ENCODE peak calls at places on chromosome 15, in nine cellular contexts. S is heart left ventricle; X is A673; D is dorsolateral prefrontal cortex; O is brain microvascular endothelial cell; E is naive thymus-derived CD4-positive, alpha-beta T cell; J is transverse colon; Y is epithelial cell of prostate; G is left ventricle myocardium inferior. T is an unnamed sample.
A peak's percentile ranks its signal among the peaks of the same experiment; 100 is the strongest.

GRCh38 chr15:64009798-64010241 is 36.5 kb downstream of the DAPK2 start:
- DNase-seq in S (no peak), X (no peak), D (no peak), O (peak; percentile 22), E (peak; percentile 18), J (no peak), Y (peak; percentile 68), G (no peak), T (peak; percentile 82)

GRCh38 chr15:92625297-92625980 is 30.1 kb downstream of the FAM174B start:
- DNase-seq in S (no peak), X (no peak), D (no peak), O (peak; percentile 81), E (no peak), J (no peak), Y (no peak), G (no peak), T (peak; percentile 60)

GRCh38 chr15:75727851-75728715 is 15.4 kb upstream of the CSPG4 start:
- DNase-seq in S (no peak), X (peak; percentile 67), D (peak; percentile 65), O (no peak), E (peak; percentile 68), J (peak; percentile 67), Y (no peak), G (peak; percentile 49), T (no peak)

GRCh38 chr15:80399508-80399907 is 4.7 kb upstream of the ARNT2 start:
- DNase-seq in S (no peak), X (no peak), D (no peak), O (no peak), E (no peak), J (no peak), Y (no peak), G (no peak), T (no peak)

GRCh38 chr15:85946986-85947385 is 132.7 kb upstream of the AGBL1 start:
- DNase-seq in S (no peak), X (no peak), D (no peak), O (no peak), E (no peak), J (no peak), Y (no peak), G (no peak), T (no peak)

GRCh38 chr15:57747206-57747605 is 40.7 kb downstream of the POLR2M start:
- DNase-seq in S (no peak), X (no peak), D (no peak), O (no peak), E (peak; percentile 25), J (peak; percentile 14), Y (no peak), G (no peak), T (no peak)

GRCh38 chr15:78663703-78664102 is 22.7 kb upstream of the CHRNB4 start:
- DNase-seq in S (no peak), X (no peak), D (no peak), O (no peak), E (no peak), J (no peak), Y (no peak), G (no peak), T (no peak)

GRCh38 chr15:99059010-99059981 is 45.6 kb upstream of the SYNM start:
- DNase-seq in S (peak; percentile 91), X (peak; percentile 80), D (peak; percentile 53), O (peak; percentile 61), E (peak; percentile 66), J (peak; percentile 71), Y (no peak), G (peak; percentile 78), T (peak; percentile 23)

GRCh38 chr15:85778107-85778776 is 16.5 kb downstream of the KLHL25 start:
- DNase-seq in S (peak; percentile 63), X (no peak), D (no peak), O (no peak), E (no peak), J (no peak), Y (no peak), G (no peak), T (no peak)

GRCh38 chr15:75178171-75178937 is 23.3 kb upstream of the C15orf39 start:
- DNase-seq in S (peak; percentile 58), X (no peak), D (no peak), O (no peak), E (no peak), J (peak; percentile 72), Y (no peak), G (peak; percentile 43), T (no peak)

GRCh38 chr15:100788731-100789105 is 90.9 kb upstream of the ALDH1A3 start:
- DNase-seq in S (no peak), X (no peak), D (no peak), O (no peak), E (no peak), J (no peak), Y (no peak), G (no peak), T (no peak)

GRCh38 chr15:82999905-83000671 is 11.4 kb downstream of the C15orf40 start:
- DNase-seq in S (no peak), X (peak; percentile 79), D (no peak), O (peak; percentile 52), E (peak; percentile 48), J (no peak), Y (no peak), G (no peak), T (no peak)

GRCh38 chr15:100114526-100114925 is 227.2 kb downstream of the ADAMTS17 start:
- DNase-seq in S (peak; percentile 79), X (no peak), D (no peak), O (peak; percentile 70), E (no peak), J (no peak), Y (no peak), G (peak; percentile 55), T (no peak)

GRCh38 chr15:57320543-57321220 is 55.6 kb upstream of the CGNL1 start:
- DNase-seq in S (no peak), X (peak; percentile 39), D (no peak), O (peak; percentile 65), E (no peak), J (no peak), Y (no peak), G (no peak), T (no peak)

GRCh38 chr15:63482874-63483323 is 21.5 kb upstream of the USP3 start:
- DNase-seq in S (no peak), X (no peak), D (no peak), O (no peak), E (no peak), J (no peak), Y (peak; percentile 27), G (no peak), T (no peak)

GRCh38 chr15:56815247-56815646 is 81.9 kb upstream of the ZNF280D start:
- DNase-seq in S (peak; percentile 56), X (peak; percentile 93), D (no peak), O (no peak), E (no peak), J (peak; percentile 75), Y (peak; percentile 22), G (no peak), T (peak; percentile 48)

GRCh38 chr15:78767331-78767951 is 43.8 kb downstream of the ADAMTS7 start:
- DNase-seq in S (peak; percentile 20), X (no peak), D (no peak), O (no peak), E (no peak), J (peak; percentile 4), Y (no peak), G (no peak), T (no peak)

GRCh38 chr15:78299302-78300102 is at the start of gene SKIC8:
- DNase-seq in S (peak; percentile 95), X (peak; percentile 97), D (peak; percentile 90), O (peak; percentile 84), E (peak; percentile 92), J (peak; percentile 93), Y (peak; percentile 41), G (peak; percentile 92), T (peak; percentile 69)

GRCh38 chr15:62792960-62793758 is 249.4 kb upstream of the TPM1 start:
- DNase-seq in S (no peak), X (no peak), D (no peak), O (no peak), E (no peak), J (no peak), Y (no peak), G (no peak), T (no peak)

GRCh38 chr15:43406808-43407207 is 35.9 kb downstream of the TUBGCP4 start:
- DNase-seq in S (no peak), X (no peak), D (no peak), O (no peak), E (no peak), J (no peak), Y (no peak), G (no peak), T (no peak)
- H3K27ac ChIP-seq in S (no peak overlapping the region), X (no peak overlapping the region), D (no peak overlapping the region), O (no peak overlapping the region), E (no peak overlapping the region), J (no peak overlapping the region), Y (no peak overlapping the region), G (no peak overlapping the region), T (no peak overlapping the region)

GRCh38 chr15:31361764-31362120 is 35.1 kb downstream of the KLF13 start:
- DNase-seq in S (no peak), X (no peak), D (no peak), O (no peak), E (no peak), J (no peak), Y (no peak), G (no peak), T (no peak)
- H3K27ac ChIP-seq in S (peak overlapping the region; percentile 87), X (no peak overlapping the region), D (peak overlapping the region; percentile 90), O (no peak overlapping the region), E (peak overlapping the region; percentile 94), J (peak overlapping the region; percentile 93), Y (no peak overlapping the region), G (peak overlapping the region; percentile 100), T (peak overlapping the region; percentile 69)

GRCh38 chr15:45364271-45364670 is 14.1 kb downstream of the GATM start:
- DNase-seq in S (no peak), X (no peak), D (no peak), O (no peak), E (no peak), J (no peak), Y (no peak), G (no peak), T (no peak)

GRCh38 chr15:45362419-45362818 is 15.9 kb downstream of the GATM start:
- DNase-seq in S (no peak), X (no peak), D (no peak), O (no peak), E (no peak), J (no peak), Y (no peak), G (no peak), T (no peak)

GRCh38 chr15:45361883-45362282 is 16.5 kb downstream of the GATM start:
- DNase-seq in S (no peak), X (no peak), D (no peak), O (no peak), E (no peak), J (no peak), Y (no peak), G (no peak), T (no peak)

DNA sequence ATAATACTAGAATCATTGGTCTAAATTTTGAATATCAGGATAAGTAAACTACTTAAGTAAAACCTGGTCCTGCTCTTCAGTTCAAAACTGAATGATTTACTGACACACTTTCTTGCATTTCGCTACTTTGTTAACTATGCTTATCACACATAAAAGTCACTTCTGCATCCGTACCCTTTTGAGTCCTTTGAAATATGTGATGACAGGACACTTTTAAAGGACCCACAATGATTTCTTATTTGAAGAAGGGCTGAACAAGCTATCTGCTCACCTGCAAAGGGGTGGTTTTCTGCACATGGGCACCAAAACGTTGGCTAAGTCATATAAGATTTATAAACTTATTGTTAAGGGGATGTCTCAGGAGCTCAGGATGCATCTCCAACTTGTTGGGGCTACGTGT is 15.0 kb downstream of the GATM start:
- DNase-seq in S (no peak), X (no peak), D (no peak), O (no peak), E (no peak), J (no peak), Y (no peak), G (no peak), T (no peak)
- H3K27ac ChIP-seq in S (no peak overlapping the region), X (no peak overlapping the region), D (no peak overlapping the region), O (no peak overlapping the region), E (no peak overlapping the region), J (no peak overlapping the region), Y (no peak overlapping the region), G (no peak overlapping the region), T (no peak overlapping the region)

GRCh38 chr15:90187257-90187868 is 13.8 kb upstream of the SEMA4B start:
- DNase-seq in S (no peak), X (no peak), D (no peak), O (no peak), E (no peak), J (no peak), Y (no peak), G (no peak), T (no peak)
- H3K27ac ChIP-seq in S (no peak overlapping the region), X (no peak overlapping the region), D (peak overlapping the region; percentile 88), O (no peak overlapping the region), E (no peak overlapping the region), J (peak overlapping the region; percentile 65), Y (peak overlapping the region; percentile 87), G (peak overlapping the region; percentile 98), T (no peak overlapping the region)

T was measured in foreskin keratinocyte.